ENCODE peak calls at places on chromosomes 3 and 15, in six cellular contexts. C is NCI-H774; U is stimulated activated CD4-positive, alpha-beta T cell treated with anti-CD3 and anti-CD28 coated beads, Interleukin-2, amount 100 ng/mL, for 24 hours; T is LoVo; P is OCI-LY7; B is M059J. Q is an unnamed sample.

GRCh38 chr3:170634663-170635096 is 48.8 kb upstream of the SLC7A14 start:
- DNase-seq in P (peak; percentile 55), C (no peak), T (no peak), U (no peak), B (no peak), Q (no peak)

GRCh38 chr3:114093596-114093995 is 37.1 kb downstream of the QTRT2 start:
- DNase-seq in T (peak; percentile 22), U (no peak), B (peak; percentile 75), P (no peak), C (no peak), Q (no peak)

GRCh38 chr3:117622130-117622841 is 912.7 kb downstream of the TUSC7 start:
- DNase-seq in P (no peak), C (no peak), U (no peak), B (peak; percentile 68), T (no peak), Q (no peak)

GRCh38 chr15:88018865-88019626 is 237.5 kb downstream of the NTRK3 start:
- DNase-seq in T (no peak), B (peak; percentile 67), P (no peak), C (no peak), U (no peak), Q (no peak)

GRCh38 chr3:192892981-192893827 is 24.5 kb downstream of the MB21D2 start:
- DNase-seq in P (no peak), B (peak; percentile 100), U (peak; percentile 60), T (peak; percentile 76), C (no peak), Q (no peak)

GRCh38 chr3:77296527-77296926 is 256.6 kb downstream of the ROBO2 start:
- DNase-seq in P (no peak), U (no peak), C (no peak), T (no peak), B (peak; percentile 0), Q (no peak)

GRCh38 chr3:114418724-114419543 is 125.1 kb downstream of the TIGIT start:
- DNase-seq in C (peak; percentile 24), T (peak; percentile 62), B (peak; percentile 83), U (no peak), P (peak; percentile 72), Q (no peak)

GRCh38 chr15:99143655-99144610 is 39.1 kb downstream of the SYNM start:
- DNase-seq in B (no peak), T (no peak), P (no peak), U (no peak), C (no peak), Q (no peak)

GRCh38 chr3:43723121-43723734 is 32.5 kb downstream of the ABHD5 start:
- DNase-seq in C (no peak), T (no peak), B (peak; percentile 25), P (no peak), U (no peak), Q (no peak)

GRCh38 chr3:125045965-125046364 is 9.8 kb downstream of the HEG1 start:
- DNase-seq in P (no peak), B (peak; percentile 93), T (peak; percentile 15), C (no peak), U (no peak), Q (no peak)

GRCh38 chr3:4999626-5000184 is 20.5 kb downstream of the BHLHE40 start:
- DNase-seq in T (peak; percentile 54), C (no peak), B (peak; percentile 53), P (no peak), U (no peak), Q (no peak)

GRCh38 chr3:89851974-89852621 is 744.7 kb downstream of the EPHA3 start:
- DNase-seq in C (no peak), P (peak; percentile 2), U (no peak), T (no peak), B (peak; percentile 0), Q (no peak)

GRCh38 chr15:45583731-45584639 is 3.2 kb upstream of the BLOC1S6 start:
- DNase-seq in B (peak; percentile 19), C (no peak), U (peak; percentile 3), T (no peak), P (no peak), Q (no peak)

GRCh38 chr15:40941528-40942336 is 11.5 kb upstream of the CHAC1 start:
- DNase-seq in P (peak; percentile 86), C (peak; percentile 77), U (peak; percentile 77), B (peak; percentile 83), T (peak; percentile 89), Q (no peak)

GRCh38 chr15:62071711-62072308 is 5.0 kb downstream of the C2CD4A start:
- DNase-seq in P (peak; percentile 59), T (peak; percentile 61), B (peak; percentile 44), U (no peak), C (peak; percentile 29), Q (no peak)

GRCh38 chr3:165075695-165076094 is 2.6 kb downstream of the SI start:
- DNase-seq in B (no peak), U (no peak), P (no peak), T (no peak), C (no peak), Q (no peak)

GRCh38 chr3:52532838-52533622 is 627 bp downstream of the NT5DC2 start:
- DNase-seq in C (no peak), P (peak; percentile 43), T (peak; percentile 6), B (peak; percentile 37), U (peak; percentile 45), Q (peak; percentile 90)

GRCh38 chr3:44913868-44914468 is 39.6 kb downstream of the TGM4 start:
- DNase-seq in C (peak; percentile 21), B (peak; percentile 64), U (peak; percentile 75), P (peak; percentile 69), T (peak; percentile 68), Q (no peak)

GRCh38 chr3:170228093-170228766 is 6.0 kb downstream of the PRKCI start:
- DNase-seq in U (no peak), B (peak; percentile 77), P (no peak), C (no peak), T (no peak), Q (no peak)

GRCh38 chr3:100957407-100958100 is 35.7 kb downstream of the ABI3BP start:
- DNase-seq in B (no peak), C (no peak), P (no peak), U (no peak), T (no peak), Q (no peak)

GRCh38 chr3:72517325-72517724 is 330.9 kb downstream of the SHQ1 start:
- DNase-seq in C (no peak), P (no peak), T (peak; percentile 42), B (no peak), U (no peak), Q (no peak)

GRCh38 chr15:40932625-40933519 is 3.7 kb downstream of the DLL4 start:
- DNase-seq in P (no peak), T (no peak), C (peak; percentile 62), U (no peak), B (no peak), Q (no peak)

GRCh38 chr3:99128740-99129505 is 227.4 kb upstream of the DCBLD2 start:
- DNase-seq in B (peak; percentile 100), P (no peak), C (no peak), T (peak; percentile 60), U (no peak), Q (no peak)

GRCh38 chr3:20648294-20648693 is 462.3 kb upstream of the SGO1 start:
- DNase-seq in C (no peak), U (no peak), P (no peak), B (peak; percentile 88), T (no peak), Q (no peak)

GRCh38 chr3:129161860-129162271 is 1.0 kb upstream of the ISY1 start:
- DNase-seq in U (peak; percentile 43), C (no peak), T (peak; percentile 37), P (peak; percentile 55), B (peak; percentile 45), Q (no peak)

GRCh38 chr3:188316021-188316722 is 162.2 kb downstream of the LPP start:
- DNase-seq in T (no peak), U (no peak), B (no peak), P (no peak), C (no peak), Q (no peak)

GRCh38 chr3:172626241-172626640 is 84.6 kb downstream of the NCEH1 start:
- DNase-seq in P (no peak), B (peak; percentile 79), T (peak; percentile 26), U (no peak), C (no peak), Q (no peak)

GRCh38 chr15:52527898-52528464 is 699 bp downstream of the MYO5A start:
- DNase-seq in B (peak; percentile 52), U (peak; percentile 62), P (peak; percentile 61), T (no peak), C (no peak), Q (no peak)

GRCh38 chr3:124246366-124246765 is 254.4 kb upstream of the ROPN1 start:
- DNase-seq in T (no peak), U (no peak), P (no peak), C (no peak), B (peak; percentile 53), Q (no peak)

GRCh38 chr15:85033148-85033547 is 51.5 kb downstream of the PDE8A start:
- DNase-seq in P (no peak), T (no peak), C (no peak), U (no peak), B (no peak), Q (no peak)

GRCh38 chr3:78165876-78166275 is 1126.0 kb downstream of the ROBO2 start:
- DNase-seq in T (no peak), U (no peak), P (no peak), C (no peak), B (no peak), Q (no peak)

GRCh38 chr3:195282982-195283381 is 12.0 kb upstream of the XXYLT1 start:
- DNase-seq in T (no peak), P (no peak), B (no peak), C (no peak), U (no peak), Q (no peak)